ENCODE peak calls at places on chromosomes 11 and 22, in six cellular contexts. N, R, Q, W, L and H are unnamed samples.
A peak's percentile ranks its signal among the peaks of the same experiment; 100 is the strongest.

GRCh38 chr22:19988331-19988808 is 28.3 kb downstream of the ARVCF start:
- DNase-seq in Q (no peak), L (no peak), R (no peak), N (no peak), W (no peak), H (no peak)

GRCh38 chr11:33944693-33945424 is 53.0 kb upstream of the LMO2 start:
- DNase-seq in N (no peak), Q (no peak), L (peak; percentile 95), W (no peak), R (no peak), H (no peak)

GRCh38 chr22:21568207-21569075 is 927 bp downstream of the UBE2L3 start:
- DNase-seq in L (peak; percentile 72), Q (peak; percentile 34), N (peak; percentile 57), R (peak; percentile 19), W (no peak), H (peak; percentile 57)

GRCh38 chr22:36238348-36239149 is 778 bp downstream of the APOL2 start:
- DNase-seq in L (peak; percentile 46), Q (no peak), W (no peak), R (no peak), N (peak; percentile 53), H (peak; percentile 16)

GRCh38 chr22:25134028-25134427 is 65.6 kb upstream of the CRYBB3 start:
- DNase-seq in Q (no peak), L (no peak), N (peak; percentile 95), W (no peak), R (no peak), H (no peak)

GRCh38 chr11:34269031-34269430 is 88.8 kb downstream of the ABTB2 start:
- DNase-seq in Q (no peak), N (no peak), L (no peak), R (no peak), W (no peak), H (peak; percentile 88)

GRCh38 chr11:68893282-68893681 is 10.3 kb downstream of the MRPL21 start:
- DNase-seq in R (no peak), Q (no peak), L (no peak), N (no peak), W (no peak), H (no peak)

GRCh38 chr11:64340671-64341335 is 799 bp downstream of the CCDC88B start:
- DNase-seq in Q (no peak), N (peak; percentile 28), R (no peak), W (no peak), L (peak; percentile 82), H (no peak)

GRCh38 chr11:36619502-36619901 is 21.5 kb upstream of the RAG2 start:
- DNase-seq in R (no peak), N (peak; percentile 72), Q (no peak), W (no peak), L (no peak), H (no peak)

GRCh38 chr11:118290923-118291322 is 13.6 kb upstream of the CD3E start:
- DNase-seq in R (peak; percentile 32), Q (peak; percentile 74), L (no peak), W (no peak), N (peak; percentile 68), H (peak; percentile 64)

GRCh38 chr11:102760355-102761035 is 19.9 kb downstream of the MMP10 start:
- DNase-seq in Q (no peak), N (peak; percentile 96), W (no peak), L (no peak), R (peak; percentile 55), H (peak; percentile 60)

GRCh38 chr11:115385211-115385610 is 119.0 kb downstream of the CADM1 start:
- DNase-seq in L (no peak), Q (no peak), R (no peak), N (no peak), W (no peak), H (no peak)

GRCh38 chr22:49588739-49589138 is 238.9 kb downstream of the BRD1 start:
- DNase-seq in N (no peak), W (no peak), L (no peak), Q (no peak), R (no peak), H (no peak)

GRCh38 chr22:45335021-45335818 is 25.5 kb downstream of the FAM118A start:
- DNase-seq in N (peak; percentile 32), Q (no peak), R (no peak), L (no peak), W (no peak), H (no peak)

GRCh38 chr11:12372111-12372510 is 5.3 kb upstream of the PARVA start:
- DNase-seq in R (no peak), L (no peak), Q (no peak), N (no peak), W (no peak), H (no peak)

GRCh38 chr11:12832828-12833227 is 158.6 kb downstream of the TEAD1 start:
- DNase-seq in W (no peak), L (no peak), Q (no peak), R (no peak), N (no peak), H (no peak)

GRCh38 chr11:15923169-15923568 is 433.2 kb downstream of the SOX6 start:
- DNase-seq in N (no peak), W (no peak), Q (no peak), R (no peak), L (no peak), H (no peak)
- TF ChIP-seq MYC in N (no peak), W (no peak), Q (no peak), R (no peak), L (no peak), H (no peak)

DNA sequence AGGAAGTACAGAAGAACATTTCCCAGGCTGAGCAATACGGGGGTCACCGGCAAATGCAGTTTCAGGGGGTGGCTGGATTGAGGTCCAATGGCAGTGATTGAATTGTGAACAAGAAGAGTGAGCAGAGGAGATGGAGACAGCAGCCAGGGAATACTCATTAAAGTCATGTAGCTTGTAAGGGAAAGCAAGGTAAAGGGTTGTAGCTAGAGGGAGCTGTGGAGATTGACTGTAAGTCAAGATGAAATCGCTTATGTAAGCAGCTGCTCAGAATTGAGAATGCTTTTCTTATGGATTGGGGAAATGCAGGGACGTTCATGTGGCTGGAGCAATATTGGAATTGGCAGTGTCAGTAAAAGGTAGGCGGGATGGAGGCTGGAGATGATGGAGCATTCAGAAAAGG is 111.4 kb upstream of the TBCEL start:
- DNase-seq in L (no peak), W (no peak), R (peak; percentile 51), N (peak; percentile 26), Q (peak; percentile 36), H (peak; percentile 48)
- TF ChIP-seq MAX in L (no peak), W (no peak), R (no peak), N (no peak), Q (no peak), H (no peak)

GRCh38 chr11:92976681-92977080 is 7.2 kb downstream of the MTNR1B start:
- DNase-seq in Q (no peak), N (no peak), R (no peak), W (no peak), L (no peak), H (no peak)
- TF ChIP-seq MYC in Q (no peak), N (no peak), R (no peak), W (no peak), L (no peak), H (no peak)

DNA sequence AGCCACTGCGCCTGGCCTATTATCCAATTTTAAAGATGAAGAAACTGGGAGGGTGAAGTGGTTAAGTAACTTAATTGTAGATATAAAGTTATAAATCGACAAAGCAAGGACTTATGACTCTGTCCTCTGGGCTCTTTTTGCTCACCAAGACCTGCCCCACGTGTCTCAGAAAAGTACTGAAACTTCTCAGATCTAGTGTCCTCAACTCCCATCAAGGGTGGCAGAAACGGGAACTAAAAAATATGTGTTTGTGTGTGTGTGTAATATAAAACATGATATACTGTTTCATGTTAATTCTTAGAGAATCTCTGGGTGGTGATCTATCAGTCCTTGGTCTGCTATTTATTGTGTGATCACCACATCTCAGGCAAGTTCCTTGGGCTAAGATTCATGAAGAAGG is 104.9 kb downstream of the GAB2 start:
- DNase-seq in R (no peak), Q (no peak), N (no peak), W (peak; percentile 34), L (no peak), H (no peak)
- TF ChIP-seq MAX in R (no peak), Q (no peak), N (no peak), W (no peak), L (no peak), H (no peak)

GRCh38 chr11:119624102-119624615 is 104.8 kb downstream of the NECTIN1 start:
- DNase-seq in Q (no peak), R (no peak), L (peak; percentile 83), W (no peak), N (no peak), H (peak; percentile 23)

GRCh38 chr11:119626197-119626909 is 102.6 kb downstream of the NECTIN1 start:
- DNase-seq in R (no peak), L (no peak), W (no peak), Q (peak; percentile 70), N (no peak), H (no peak)

GRCh38 chr11:119623682-119624081 is 105.3 kb downstream of the NECTIN1 start:
- DNase-seq in W (no peak), L (no peak), N (no peak), Q (no peak), R (no peak), H (no peak)

GRCh38 chr11:119626910-119627305 is 102.1 kb downstream of the NECTIN1 start:
- DNase-seq in W (no peak), L (no peak), R (no peak), Q (no peak), N (no peak), H (no peak)

DNA sequence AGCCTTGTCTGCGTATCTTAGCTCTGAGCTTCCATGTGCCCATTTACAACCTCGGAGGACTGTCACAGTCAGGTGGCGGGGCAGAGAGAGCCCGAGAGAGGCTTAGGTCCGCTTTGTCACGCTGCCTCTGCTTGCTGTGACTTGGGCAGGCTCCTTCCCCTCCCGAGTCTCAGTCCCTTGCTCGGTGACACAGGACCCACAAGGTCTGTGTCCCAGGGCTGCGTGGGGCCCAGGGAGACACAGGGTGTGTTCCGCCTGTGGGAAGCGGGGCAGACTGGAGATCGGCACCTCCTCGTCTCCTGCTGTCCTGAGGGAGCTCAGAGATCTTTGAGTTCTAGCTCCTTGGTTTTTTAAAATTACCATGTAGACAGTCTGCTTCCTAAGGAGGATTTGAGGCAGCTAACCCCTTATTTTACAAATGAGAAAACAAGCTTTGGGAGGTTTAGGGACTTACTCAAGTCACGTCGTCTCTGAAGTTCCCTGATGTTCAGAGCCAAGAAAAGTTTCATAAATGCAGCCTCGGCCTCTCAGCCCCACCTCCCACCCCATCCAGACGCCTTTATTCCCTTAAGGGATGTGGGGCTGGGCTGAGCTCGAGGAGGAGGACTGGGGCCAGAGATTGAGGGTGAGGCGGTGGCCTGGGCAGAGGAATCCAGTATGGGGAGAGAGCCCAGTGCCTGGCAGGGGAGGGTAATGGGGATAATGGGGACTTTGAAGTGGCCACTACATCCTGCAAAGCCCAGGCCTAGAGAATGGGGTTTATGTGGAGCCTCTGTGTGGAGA is 103.6 kb downstream of the NECTIN1 start:
- DNase-seq in R (no peak), N (no peak), L (no peak), W (no peak), Q (no peak), H (no peak)
- TF ChIP-seq MYC in R (no peak), N (no peak), L (no peak), W (no peak), Q (no peak), H (no peak)